ENCODE peak calls at places on chromosomes 13 and 19, in five cellular contexts. One of them, this sample, is unnamed.

GRCh38 chr13:55069746-55070145 is 2041.1 kb downstream of the OLFM4 start:
- DNase-seq in HEK293T: no peak
- DNase-seq in cerebellar cortex: no peak
- DNase-seq in psoas muscle: no peak
- DNase-seq in DMS 273 treated with DMSO at 0.1 percent for 48 hours: no peak
- DNase-seq in this sample: no peak

GRCh38 chr13:90171649-90172048 is 1175.8 kb upstream of the MIR17HG start:
- DNase-seq in DMS 273 treated with DMSO at 0.1 percent for 48 hours: no peak
- DNase-seq in HEK293T: no peak
- DNase-seq in cerebellar cortex: no peak
- DNase-seq in psoas muscle: no peak
- DNase-seq in this sample: no peak

GRCh38 chr13:20190481-20191310 is 2.0 kb downstream of the GJB2 start:
- DNase-seq in cerebellar cortex: no peak
- DNase-seq in psoas muscle: no peak
- DNase-seq in DMS 273 treated with DMSO at 0.1 percent for 48 hours: no peak
- DNase-seq in HEK293T: no peak
- DNase-seq in this sample: no peak

GRCh38 chr13:94595006-94595942 is 678 bp downstream of the TGDS start:
- DNase-seq in cerebellar cortex: peak
- DNase-seq in DMS 273 treated with DMSO at 0.1 percent for 48 hours: no peak
- DNase-seq in psoas muscle: peak
- DNase-seq in HEK293T: peak
- DNase-seq in this sample: no peak

GRCh38 chr19:5905072-5905778 is 553 bp downstream of the VMAC start:
- DNase-seq in psoas muscle: no peak
- DNase-seq in cerebellar cortex: no peak
- DNase-seq in HEK293T: no peak
- DNase-seq in DMS 273 treated with DMSO at 0.1 percent for 48 hours: no peak
- DNase-seq in this sample: no peak

GRCh38 chr13:34883381-34883780 is 58.7 kb upstream of the NBEA start:
- DNase-seq in cerebellar cortex: no peak
- DNase-seq in DMS 273 treated with DMSO at 0.1 percent for 48 hours: no peak
- DNase-seq in psoas muscle: no peak
- DNase-seq in HEK293T: no peak
- DNase-seq in this sample: no peak

GRCh38 chr13:40096357-40096911 is 441.0 kb downstream of the COG6 start:
- DNase-seq in DMS 273 treated with DMSO at 0.1 percent for 48 hours: no peak
- DNase-seq in psoas muscle: no peak
- DNase-seq in HEK293T: no peak
- DNase-seq in cerebellar cortex: no peak
- DNase-seq in this sample: no peak

GRCh38 chr19:40398417-40399056 is 8.6 kb upstream of the HIPK4 start:
- DNase-seq in cerebellar cortex: peak
- DNase-seq in HEK293T: no peak
- DNase-seq in DMS 273 treated with DMSO at 0.1 percent for 48 hours: no peak
- DNase-seq in psoas muscle: no peak
- DNase-seq in this sample: no peak

GRCh38 chr13:102555914-102556553 is 40.8 kb upstream of the TPP2 start:
- DNase-seq in psoas muscle: no peak
- DNase-seq in HEK293T: peak
- DNase-seq in DMS 273 treated with DMSO at 0.1 percent for 48 hours: peak
- DNase-seq in cerebellar cortex: peak
- DNase-seq in this sample: no peak

GRCh38 chr13:21008026-21008425 is 53.4 kb downstream of the LATS2 start:
- DNase-seq in psoas muscle: no peak
- DNase-seq in DMS 273 treated with DMSO at 0.1 percent for 48 hours: no peak
- DNase-seq in cerebellar cortex: no peak
- DNase-seq in HEK293T: no peak
- DNase-seq in this sample: no peak

GRCh38 chr19:29636553-29637325 is 28.5 kb upstream of the PLEKHF1 start:
- DNase-seq in DMS 273 treated with DMSO at 0.1 percent for 48 hours: no peak
- DNase-seq in HEK293T: no peak
- DNase-seq in cerebellar cortex: no peak
- DNase-seq in psoas muscle: no peak
- DNase-seq in this sample: no peak

GRCh38 chr19:15464394-15465385 is at the start of gene RASAL3:
- DNase-seq in cerebellar cortex: no peak
- DNase-seq in DMS 273 treated with DMSO at 0.1 percent for 48 hours: no peak
- DNase-seq in psoas muscle: peak
- DNase-seq in HEK293T: no peak
- DNase-seq in this sample: peak

GRCh38 chr13:98921786-98922185 is 56.1 kb downstream of the DOCK9 start:
- DNase-seq in HEK293T: no peak
- DNase-seq in cerebellar cortex: no peak
- DNase-seq in DMS 273 treated with DMSO at 0.1 percent for 48 hours: no peak
- DNase-seq in psoas muscle: no peak
- DNase-seq in this sample: no peak

GRCh38 chr19:17138937-17139598 is 63.5 kb downstream of the MYO9B start:
- DNase-seq in DMS 273 treated with DMSO at 0.1 percent for 48 hours: no peak
- DNase-seq in psoas muscle: no peak
- DNase-seq in HEK293T: no peak
- DNase-seq in cerebellar cortex: no peak
- DNase-seq in this sample: no peak

GRCh38 chr19:51743405-51743804 is 8.3 kb downstream of the FPR1 start:
- DNase-seq in HEK293T: no peak
- DNase-seq in cerebellar cortex: no peak
- DNase-seq in DMS 273 treated with DMSO at 0.1 percent for 48 hours: no peak
- DNase-seq in psoas muscle: no peak
- DNase-seq in this sample: no peak

GRCh38 chr19:55095260-55096060 is 19.8 kb downstream of the EPS8L1 start:
- DNase-seq in HEK293T: peak
- DNase-seq in cerebellar cortex: peak
- DNase-seq in psoas muscle: no peak
- DNase-seq in DMS 273 treated with DMSO at 0.1 percent for 48 hours: no peak
- DNase-seq in this sample: no peak

GRCh38 chr13:114110091-114110829 is 22.2 kb downstream of the RASA3 start:
- DNase-seq in HEK293T: no peak
- DNase-seq in psoas muscle: peak
- DNase-seq in cerebellar cortex: peak
- DNase-seq in DMS 273 treated with DMSO at 0.1 percent for 48 hours: no peak
- DNase-seq in this sample: no peak

GRCh38 chr19:40178756-40179155 is 12.5 kb upstream of the MAP3K10 start:
- DNase-seq in DMS 273 treated with DMSO at 0.1 percent for 48 hours: no peak
- DNase-seq in psoas muscle: no peak
- DNase-seq in cerebellar cortex: no peak
- DNase-seq in HEK293T: no peak
- DNase-seq in this sample: no peak

GRCh38 chr13:99688776-99689175 is 187.5 kb downstream of the TM9SF2 start:
- DNase-seq in HEK293T: no peak
- DNase-seq in cerebellar cortex: peak
- DNase-seq in DMS 273 treated with DMSO at 0.1 percent for 48 hours: no peak
- DNase-seq in psoas muscle: no peak
- DNase-seq in this sample: no peak

GRCh38 chr19:53977991-53978731 is 13.3 kb upstream of the CACNG6 start:
- DNase-seq in DMS 273 treated with DMSO at 0.1 percent for 48 hours: no peak
- DNase-seq in cerebellar cortex: peak
- DNase-seq in psoas muscle: peak
- DNase-seq in HEK293T: peak
- DNase-seq in this sample: no peak

GRCh38 chr19:30407310-30407709 is 35.1 kb downstream of the ZNF536 start:
- DNase-seq in HEK293T: no peak
- DNase-seq in cerebellar cortex: no peak
- DNase-seq in DMS 273 treated with DMSO at 0.1 percent for 48 hours: no peak
- DNase-seq in psoas muscle: no peak
- DNase-seq in this sample: no peak

GRCh38 chr13:63554157-63554556 is 2138.5 kb upstream of the PCDH20 start:
- DNase-seq in HEK293T: no peak
- DNase-seq in DMS 273 treated with DMSO at 0.1 percent for 48 hours: no peak
- DNase-seq in psoas muscle: no peak
- DNase-seq in cerebellar cortex: no peak
- DNase-seq in this sample: no peak

GRCh38 chr13:21483748-21484147 is 24.6 kb upstream of the ZDHHC20 start:
- DNase-seq in DMS 273 treated with DMSO at 0.1 percent for 48 hours: no peak
- DNase-seq in HEK293T: no peak
- DNase-seq in cerebellar cortex: no peak
- DNase-seq in psoas muscle: no peak
- DNase-seq in this sample: no peak

GRCh38 chr13:34867590-34867989 is 74.5 kb upstream of the NBEA start:
- DNase-seq in DMS 273 treated with DMSO at 0.1 percent for 48 hours: no peak
- DNase-seq in psoas muscle: no peak
- DNase-seq in HEK293T: no peak
- DNase-seq in cerebellar cortex: no peak
- DNase-seq in this sample: no peak

GRCh38 chr13:39942901-39943273 is 287.4 kb downstream of the COG6 start:
- DNase-seq in cerebellar cortex: peak
- DNase-seq in HEK293T: peak
- DNase-seq in psoas muscle: peak
- DNase-seq in DMS 273 treated with DMSO at 0.1 percent for 48 hours: no peak
- DNase-seq in this sample: peak

GRCh38 chr19:34676697-34677385 is at the start of gene SCGB2B2:
- DNase-seq in cerebellar cortex: peak
- DNase-seq in psoas muscle: no peak
- DNase-seq in HEK293T: peak
- DNase-seq in DMS 273 treated with DMSO at 0.1 percent for 48 hours: peak
- DNase-seq in this sample: peak

GRCh38 chr13:43167058-43167457 is 143.7 kb downstream of the DNAJC15 start:
- DNase-seq in DMS 273 treated with DMSO at 0.1 percent for 48 hours: no peak
- DNase-seq in psoas muscle: no peak
- DNase-seq in cerebellar cortex: no peak
- DNase-seq in HEK293T: no peak
- DNase-seq in this sample: no peak

GRCh38 chr19:51571599-51571998 is 516 bp downstream of the ZNF175 start:
- DNase-seq in psoas muscle: no peak
- DNase-seq in DMS 273 treated with DMSO at 0.1 percent for 48 hours: no peak
- DNase-seq in HEK293T: no peak
- DNase-seq in cerebellar cortex: peak
- DNase-seq in this sample: no peak

GRCh38 chr13:48231080-48231479 is 1.9 kb upstream of the ITM2B start:
- DNase-seq in psoas muscle: no peak
- DNase-seq in cerebellar cortex: peak
- DNase-seq in HEK293T: no peak
- DNase-seq in DMS 273 treated with DMSO at 0.1 percent for 48 hours: no peak
- DNase-seq in this sample: no peak